ENCODE peak calls at places on chromosomes 4 and X, in four cellular contexts. One of them, this sample, is unnamed.

GRCh38 chr4:42143996-42144395 is 8.5 kb downstream of the BEND4 start:
- DNase-seq in Kasumi-1: no peak
- DNase-seq in LHCN-M2: no peak
- DNase-seq in M059J: no peak
- DNase-seq in this sample: no peak

GRCh38 chrX:82757614-82758013 is 750.5 kb upstream of the POU3F4 start:
- DNase-seq in LHCN-M2: peak
- DNase-seq in Kasumi-1: no peak
- DNase-seq in M059J: no peak
- DNase-seq in this sample: peak

GRCh38 chrX:5236096-5236495 is 992.6 kb downstream of the NLGN4X start:
- DNase-seq in M059J: peak
- DNase-seq in LHCN-M2: no peak
- DNase-seq in Kasumi-1: no peak
- DNase-seq in this sample: peak

GRCh38 chrX:120380699-120381098 is 18.8 kb downstream of the ATP1B4 start:
- DNase-seq in LHCN-M2: no peak
- DNase-seq in M059J: peak
- DNase-seq in Kasumi-1: peak
- DNase-seq in this sample: peak

GRCh38 chr4:89657931-89658700 is 178.8 kb downstream of the SNCA start:
- DNase-seq in M059J: peak
- DNase-seq in Kasumi-1: peak
- DNase-seq in LHCN-M2: peak
- DNase-seq in this sample: peak

GRCh38 chr4:84583871-84584373 is 995 bp downstream of the CDS1 start:
- DNase-seq in Kasumi-1: peak
- DNase-seq in M059J: no peak
- DNase-seq in LHCN-M2: no peak
- DNase-seq in this sample: no peak

GRCh38 chrX:143635915-143636314 is at the start of gene SLITRK4:
- DNase-seq in Kasumi-1: no peak
- DNase-seq in LHCN-M2: peak
- DNase-seq in M059J: no peak
- DNase-seq in this sample: peak

GRCh38 chr4:138307319-138307718 is 65.2 kb upstream of the SLC7A11 start:
- DNase-seq in M059J: peak
- DNase-seq in LHCN-M2: no peak
- DNase-seq in Kasumi-1: peak
- DNase-seq in this sample: no peak

GRCh38 chrX:76957485-76957884 is 489.7 kb upstream of the FGF16 start:
- DNase-seq in LHCN-M2: no peak
- DNase-seq in M059J: no peak
- DNase-seq in Kasumi-1: no peak
- DNase-seq in this sample: no peak

GRCh38 chrX:50470103-50471031 is at the start of gene DGKK:
- DNase-seq in Kasumi-1: no peak
- DNase-seq in LHCN-M2: no peak
- DNase-seq in M059J: no peak
- DNase-seq in this sample: no peak

GRCh38 chrX:145673851-145674250 is 143.8 kb upstream of the SLITRK2 start:
- DNase-seq in M059J: no peak
- DNase-seq in Kasumi-1: no peak
- DNase-seq in LHCN-M2: no peak
- DNase-seq in this sample: no peak

GRCh38 chr4:144449623-144450022 is 196.3 kb upstream of the HHIP start:
- DNase-seq in Kasumi-1: no peak
- DNase-seq in LHCN-M2: peak
- DNase-seq in M059J: peak
- DNase-seq in this sample: peak

GRCh38 chr4:67988986-67989385 is 25.7 kb upstream of the TMPRSS11A start:
- DNase-seq in Kasumi-1: no peak
- DNase-seq in M059J: peak
- DNase-seq in LHCN-M2: no peak
- DNase-seq in this sample: peak

GRCh38 chrX:40109288-40110008 is 11.7 kb upstream of the BCOR start:
- DNase-seq in LHCN-M2: no peak
- DNase-seq in M059J: peak
- DNase-seq in Kasumi-1: no peak
- DNase-seq in this sample: peak

GRCh38 chr4:105598787-105599186 is 46.4 kb downstream of the ARHGEF38 start:
- DNase-seq in Kasumi-1: no peak
- DNase-seq in LHCN-M2: peak
- DNase-seq in M059J: peak
- DNase-seq in this sample: peak

GRCh38 chr4:128322986-128323385 is 35.4 kb upstream of the PGRMC2 start:
- DNase-seq in LHCN-M2: peak
- DNase-seq in Kasumi-1: no peak
- DNase-seq in M059J: peak
- DNase-seq in this sample: peak

GRCh38 chr4:107380836-107381438 is 339.1 kb downstream of the PAPSS1 start:
- DNase-seq in M059J: peak
- DNase-seq in Kasumi-1: no peak
- DNase-seq in LHCN-M2: no peak
- DNase-seq in this sample: no peak

GRCh38 chrX:78024349-78025108 is 55.1 kb upstream of the PGAM4 start:
- DNase-seq in LHCN-M2: no peak
- DNase-seq in M059J: peak
- DNase-seq in Kasumi-1: no peak
- DNase-seq in this sample: peak

GRCh38 chr4:153432971-153433752 is 33.0 kb upstream of the TMEM131L start:
- DNase-seq in Kasumi-1: peak
- DNase-seq in M059J: peak
- DNase-seq in LHCN-M2: peak
- DNase-seq in this sample: peak

GRCh38 chr4:74320559-74321118 is 12.4 kb downstream of the EPGN start:
- DNase-seq in Kasumi-1: peak
- DNase-seq in LHCN-M2: peak
- DNase-seq in M059J: peak
- DNase-seq in this sample: peak

GRCh38 chr4:177125656-177126055 is 184.0 kb upstream of the NEIL3 start:
- DNase-seq in LHCN-M2: no peak
- DNase-seq in Kasumi-1: no peak
- DNase-seq in M059J: peak
- DNase-seq in this sample: no peak

GRCh38 chrX:29506729-29507128 is 708.6 kb upstream of the MAGEB2 start:
- DNase-seq in LHCN-M2: no peak
- DNase-seq in Kasumi-1: no peak
- DNase-seq in M059J: no peak
- DNase-seq in this sample: no peak